ENCODE peak calls at places on chromosomes 7 and 10, in five cellular contexts. J is A549, C is GM12878, Z is HepG2, E is H1. U is an unnamed sample.

GRCh38 chr10:96512524-96512991 is 1.2 kb downstream of the TLL2 start:
- DNase-seq in J (no peak), C (no peak), Z (no peak), E (peak), U (no peak)

GRCh38 chr7:43372656-43373355 is 210.1 kb upstream of the STK17A start:
- DNase-seq in J (no peak), C (no peak), Z (no peak), E (no peak), U (no peak)

GRCh38 chr7:157785021-157785441 is 448.2 kb downstream of the DNAJB6 start:
- DNase-seq in J (no peak), C (no peak), Z (no peak), E (no peak), U (no peak)

GRCh38 chr7:70266186-70266585 is 667.9 kb downstream of the AUTS2 start:
- DNase-seq in J (no peak), C (no peak), Z (no peak), E (no peak), U (no peak)

GRCh38 chr7:146136357-146136875 is 19.8 kb downstream of the CNTNAP2 start:
- DNase-seq in J (no peak), C (no peak), Z (no peak), E (no peak), U (no peak)

GRCh38 chr10:21340341-21340740 is 185.1 kb downstream of the SKIDA1 start:
- DNase-seq in J (no peak), C (no peak), Z (no peak), E (no peak), U (no peak)

GRCh38 chr7:70598976-70599375 is 533.0 kb upstream of the GALNT17 start:
- DNase-seq in J (peak), C (no peak), Z (no peak), E (no peak), U (no peak)

GRCh38 chr7:145263886-145264285 is 428.0 kb upstream of the TPK1 start:
- DNase-seq in J (no peak), C (no peak), Z (no peak), E (no peak), U (no peak)

GRCh38 chr10:61835069-61835908 is 66.2 kb upstream of the ARID5B start:
- DNase-seq in J (peak), C (peak), Z (peak), E (no peak), U (peak)

GRCh38 chr7:6360841-6361240 is 86.9 kb downstream of the DAGLB start:
- DNase-seq in J (no peak), C (no peak), Z (peak), E (no peak), U (no peak)

GRCh38 chr10:132068431-132069121 is 2.8 kb downstream of the JAKMIP3 start:
- DNase-seq in J (no peak), C (no peak), Z (no peak), E (no peak), U (no peak)

GRCh38 chr7:70355591-70356323 is 757.5 kb downstream of the AUTS2 start:
- DNase-seq in J (no peak), C (no peak), Z (no peak), E (no peak), U (no peak)

GRCh38 chr10:52172581-52172980 is 141.5 kb upstream of the DKK1 start:
- DNase-seq in J (peak), C (no peak), Z (no peak), E (no peak), U (no peak)

GRCh38 chr10:121926669-121927360 is 1.0 kb downstream of the ATE1 start:
- DNase-seq in J (peak), C (no peak), Z (no peak), E (no peak), U (no peak)

GRCh38 chr10:129960493-129961273 is 3.4 kb downstream of the EBF3 start:
- DNase-seq in J (no peak), C (no peak), Z (no peak), E (no peak), U (no peak)

GRCh38 chr10:59006511-59007306 is 169.7 kb upstream of the PHYHIPL start:
- DNase-seq in J (peak), C (no peak), Z (peak), E (no peak), U (no peak)

GRCh38 chr7:34043461-34044318 is 138.4 kb downstream of the BMPER start:
- DNase-seq in J (no peak), C (no peak), Z (no peak), E (no peak), U (no peak)

GRCh38 chr10:62038609-62039190 is 137.2 kb downstream of the ARID5B start:
- DNase-seq in J (peak), C (no peak), Z (peak), E (peak), U (peak)

GRCh38 chr7:42831051-42831952 is 80.6 kb downstream of the C7orf25 start:
- DNase-seq in J (peak), C (no peak), Z (peak), E (no peak), U (no peak)

GRCh38 chr7:122006687-122007086 is 133.7 kb downstream of the PTPRZ1 start:
- DNase-seq in J (no peak), C (no peak), Z (no peak), E (no peak), U (no peak)

GRCh38 chr10:59536576-59537014 is 173.1 kb downstream of the SLC16A9 start:
- DNase-seq in J (no peak), C (no peak), Z (no peak), E (no peak), U (no peak)

GRCh38 chr7:98251251-98251843 is 685 bp downstream of the TECPR1 start:
- DNase-seq in J (no peak), C (no peak), Z (peak), E (no peak), U (peak)

GRCh38 chr7:1091019-1091643 is 3.2 kb downstream of the GPER1 start:
- DNase-seq in J (no peak), C (no peak), Z (no peak), E (no peak), U (no peak)

GRCh38 chr10:3668276-3668960 is 116.6 kb downstream of the KLF6 start:
- DNase-seq in J (no peak), C (no peak), Z (peak), E (peak), U (peak)

GRCh38 chr7:113764401-113765035 is 154.3 kb downstream of the PPP1R3A start:
- DNase-seq in J (no peak), C (no peak), Z (no peak), E (no peak), U (no peak)

GRCh38 chr7:1012004-1012348 is 29.0 kb downstream of the CYP2W1 start:
- DNase-seq in J (no peak), C (no peak), Z (no peak), E (no peak), U (no peak)

GRCh38 chr7:140672382-140673062 is at the start of gene ADCK2:
- DNase-seq in J (peak), C (no peak), Z (no peak), E (no peak), U (peak)

GRCh38 chr7:2190531-2190930 is 42.2 kb downstream of the MAD1L1 start:
- DNase-seq in J (no peak), C (no peak), Z (no peak), E (no peak), U (no peak)

GRCh38 chr7:117247809-117248208 is 75.0 kb downstream of the WNT2 start:
- DNase-seq in J (no peak), C (no peak), Z (no peak), E (no peak), U (no peak)

GRCh38 chr7:15685358-15686181 is 913 bp downstream of the MEOX2 start:
- DNase-seq in J (no peak), C (no peak), Z (no peak), E (peak), U (no peak)

GRCh38 chr7:15684834-15685233 is 1.6 kb downstream of the MEOX2 start:
- DNase-seq in J (no peak), C (no peak), Z (no peak), E (no peak), U (no peak)

GRCh38 chr7:15687645-15688025 is 1.2 kb upstream of the MEOX2 start:
- DNase-seq in J (no peak), C (no peak), Z (no peak), E (peak), U (no peak)

GRCh38 chr7:15686209-15686956 is at the start of gene MEOX2:
- DNase-seq in J (peak), C (no peak), Z (no peak), E (peak), U (no peak)

DNA sequence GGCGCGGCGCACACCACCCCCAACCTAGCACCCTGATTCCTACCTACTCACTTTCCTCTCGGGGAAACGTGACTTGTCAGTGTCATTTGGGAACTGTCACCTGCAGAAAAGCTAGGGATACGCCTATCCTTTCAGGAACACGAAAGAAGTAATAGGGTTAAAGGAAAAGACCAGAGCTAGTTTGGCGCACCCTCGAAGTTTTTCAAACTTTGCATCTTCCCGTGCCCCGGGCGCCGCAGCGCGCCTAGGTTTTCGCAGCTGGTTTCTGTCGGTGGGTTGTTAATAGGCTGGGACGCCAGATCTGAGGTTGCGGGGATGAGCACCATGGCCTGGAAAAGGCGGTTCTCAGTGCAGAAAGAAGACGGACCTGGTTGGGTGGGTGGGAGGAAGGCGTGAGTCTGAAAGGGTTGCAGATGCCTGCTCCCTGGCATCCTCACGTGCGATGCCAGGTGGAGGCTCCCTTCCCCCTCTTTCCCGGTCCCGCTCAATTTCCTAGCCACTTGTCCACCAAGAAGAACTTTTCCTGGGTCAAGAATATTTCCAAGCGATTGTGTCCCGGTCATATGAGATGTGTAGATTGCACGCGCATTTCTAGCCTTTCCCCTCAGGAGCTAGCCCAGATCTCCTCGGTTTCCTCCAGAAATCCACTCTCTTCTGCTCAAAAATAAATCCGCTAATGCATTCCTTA is 618 bp upstream of the MEOX2 start:
- DNase-seq in J (no peak), C (no peak), Z (no peak), E (peak), U (no peak)
- TF ChIP-seq HDAC2 in J (no peak), C (no peak), Z (no peak), E (no peak), U (no peak)

DNA sequence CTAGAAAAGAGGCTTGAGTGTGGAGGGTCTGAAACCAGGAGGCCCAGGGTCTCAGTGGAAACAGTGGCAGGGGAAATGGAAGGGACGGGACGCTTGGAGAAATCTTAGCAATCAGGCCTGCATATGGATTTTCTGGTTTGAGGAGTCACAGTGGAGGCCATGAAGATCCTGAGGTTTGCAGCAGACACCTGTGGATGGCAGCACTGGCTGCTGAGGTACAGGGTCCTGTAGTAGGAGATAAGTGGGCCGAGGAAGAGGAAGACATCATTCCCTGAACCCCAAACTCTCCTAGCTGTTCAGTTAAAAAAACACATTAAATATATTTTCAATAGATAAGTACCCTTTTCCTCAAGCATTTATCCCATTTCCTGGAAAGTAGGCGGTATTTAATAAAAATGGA is 208.8 kb upstream of the IGFBP3 start:
- DNase-seq in J (no peak), C (no peak), Z (peak), E (no peak), U (no peak)
- TF ChIP-seq HDAC2 in J (no peak), C (no peak), Z (no peak), E (no peak), U (no peak)

DNA sequence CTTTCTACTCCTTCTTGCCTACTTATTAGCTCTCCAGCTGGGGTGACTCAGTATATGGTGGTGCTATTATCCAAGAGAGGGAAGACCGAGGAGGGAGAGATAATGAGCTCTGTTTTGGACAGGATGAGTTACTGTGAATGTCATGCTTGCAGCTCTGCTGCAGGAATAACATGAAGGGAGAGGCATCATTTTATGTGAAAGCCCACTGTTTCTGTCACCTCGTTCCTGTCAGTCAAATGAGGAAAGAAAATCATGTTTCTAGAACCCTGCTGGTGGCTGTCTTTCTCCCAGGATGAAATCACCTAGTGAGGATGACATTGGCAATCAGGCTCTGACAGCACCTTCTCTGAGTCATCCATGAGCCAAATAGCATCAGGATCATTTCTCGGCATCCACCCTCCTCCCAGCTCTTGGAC is 1291.6 kb upstream of the AUTS2 start:
- DNase-seq in J (no peak), C (no peak), Z (no peak), E (no peak), U (no peak)
- TF ChIP-seq HDAC2 in J (no peak), C (no peak), Z (no peak), E (no peak), U (no peak)

GRCh38 chr7:30212720-30213119 is 71.7 kb upstream of the ZNRF2 start:
- DNase-seq in J (no peak), C (no peak), Z (peak), E (no peak), U (no peak)
- TF ChIP-seq HDAC2 in J (no peak), C (no peak), Z (peak), E (no peak), U (no peak)

GRCh38 chr7:84524714-84525694 is 330.4 kb upstream of the SEMA3A start:
- DNase-seq in J (peak), C (no peak), Z (no peak), E (no peak), U (no peak)

GRCh38 chr7:84528756-84529479 is 334.3 kb upstream of the SEMA3A start:
- DNase-seq in J (no peak), C (no peak), Z (no peak), E (no peak), U (no peak)

GRCh38 chr7:84533209-84533608 is 338.6 kb upstream of the SEMA3A start:
- DNase-seq in J (no peak), C (no peak), Z (no peak), E (no peak), U (no peak)

GRCh38 chr7:84532196-84532595 is 337.6 kb upstream of the SEMA3A start:
- DNase-seq in J (peak), C (no peak), Z (no peak), E (no peak), U (no peak)

DNA sequence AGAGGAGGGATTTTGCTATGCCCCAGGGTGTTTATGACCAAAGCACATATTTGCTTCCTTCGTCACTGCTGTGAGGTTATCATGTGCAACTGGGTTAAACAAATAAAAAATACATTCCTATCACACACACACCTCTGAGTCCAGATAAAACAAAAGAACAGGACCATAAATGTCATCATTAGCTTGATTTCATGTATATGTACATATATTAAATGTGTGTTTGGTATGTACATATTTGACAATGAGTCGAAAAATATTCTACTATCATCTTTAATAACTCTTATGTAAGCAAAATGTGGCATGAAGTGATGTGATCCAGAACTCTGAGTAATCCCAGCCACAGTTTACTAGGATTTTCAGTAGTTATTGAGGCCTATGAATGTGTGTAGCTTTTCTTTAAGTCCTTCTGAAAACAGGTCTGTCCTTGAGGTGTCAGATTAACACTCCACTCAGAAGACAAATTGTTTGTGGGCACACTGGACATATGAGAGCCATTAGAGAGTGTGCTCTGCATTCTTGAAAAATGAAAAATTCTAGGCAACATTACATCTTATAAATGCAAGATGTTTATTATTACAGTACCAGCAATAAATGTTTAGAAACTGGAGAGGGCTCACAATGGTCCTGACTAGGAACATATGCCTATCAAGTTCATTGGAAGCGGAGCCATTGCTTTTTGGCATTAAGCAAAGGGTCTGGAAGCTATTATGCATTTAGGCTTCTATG is 335.1 kb upstream of the SEMA3A start:
- DNase-seq in J (peak), C (no peak), Z (no peak), E (no peak), U (no peak)
- TF ChIP-seq HDAC2 in J (no peak), C (no peak), Z (no peak), E (no peak), U (no peak)

GRCh38 chr10:112239347-112239746 is 43.9 kb upstream of the TECTB start:
- DNase-seq in J (no peak), C (no peak), Z (no peak), E (no peak), U (no peak)

GRCh38 chr10:112241651-112242341 is 41.4 kb upstream of the TECTB start:
- DNase-seq in J (no peak), C (no peak), Z (no peak), E (no peak), U (no peak)

GRCh38 chr10:112243713-112244112 is 39.5 kb upstream of the TECTB start:
- DNase-seq in J (no peak), C (no peak), Z (no peak), E (no peak), U (no peak)

GRCh38 chr10:112242769-112243168 is 40.4 kb upstream of the TECTB start:
- DNase-seq in J (no peak), C (no peak), Z (no peak), E (no peak), U (no peak)

GRCh38 chr10:112240441-112240840 is 42.8 kb upstream of the TECTB start:
- DNase-seq in J (no peak), C (no peak), Z (no peak), E (no peak), U (no peak)
- TF ChIP-seq HDAC2 in J (no peak), C (no peak), Z (no peak), E (no peak), U (no peak)

GRCh38 chr10:24858244-24858907 is 94.0 kb downstream of the PRTFDC1 start:
- DNase-seq in J (no peak), C (no peak), Z (no peak), E (no peak), U (no peak)
- TF ChIP-seq HDAC2 in J (no peak), C (no peak), Z (no peak), E (no peak), U (no peak)

U was measured in K562.